ENCODE peak calls at places on chromosome 2, in nine cellular contexts. K, F, I, S, C, M, R, Q and E are unnamed samples.

GRCh38 chr2:216285641-216286156 is 86.6 kb downstream of the MARCHF4 start:
- DNase-seq in K (no peak), F (no peak), I (no peak), S (no peak), C (no peak), M (no peak), R (no peak), Q (no peak), E (no peak)

GRCh38 chr2:221501883-221502269 is 70.2 kb downstream of the EPHA4 start:
- DNase-seq in K (no peak), F (no peak), I (no peak), S (no peak), C (no peak), M (no peak), R (no peak), Q (no peak), E (no peak)

GRCh38 chr2:170106441-170106840 is 71.5 kb upstream of the MYO3B start:
- DNase-seq in K (no peak), F (no peak), I (no peak), S (no peak), C (no peak), M (no peak), R (no peak), Q (no peak), E (no peak)

GRCh38 chr2:108260773-108261172 is 21.0 kb downstream of the SULT1C3 start:
- DNase-seq in K (no peak), F (no peak), I (no peak), S (no peak), C (no peak), M (no peak), R (no peak), Q (no peak), E (peak)

GRCh38 chr2:174219321-174219720 is 29.0 kb downstream of the OLA1 start:
- DNase-seq in K (no peak), F (no peak), I (no peak), S (no peak), C (no peak), M (no peak), R (no peak), Q (no peak), E (no peak)

GRCh38 chr2:111139637-111140317 is 19.1 kb downstream of the BCL2L11 start:
- DNase-seq in K (peak), F (peak), I (no peak), S (no peak), C (no peak), M (no peak), R (no peak), Q (peak), E (peak)

GRCh38 chr2:230130668-230131364 is 62.1 kb upstream of the SLC16A14 start:
- DNase-seq in K (peak), F (peak), I (peak), S (peak), C (peak), M (peak), R (peak), Q (peak), E (no peak)

GRCh38 chr2:217314021-217314460 is 454.2 kb upstream of the TNP1 start:
- DNase-seq in K (no peak), F (no peak), I (no peak), S (no peak), C (no peak), M (no peak), R (peak), Q (no peak), E (no peak)

GRCh38 chr2:53572696-53573095 is 194.9 kb upstream of the CHAC2 start:
- DNase-seq in K (no peak), F (no peak), I (no peak), S (no peak), C (no peak), M (no peak), R (no peak), Q (no peak), E (no peak)

GRCh38 chr2:20425884-20426283 is 21.0 kb upstream of the RHOB start:
- DNase-seq in K (no peak), F (no peak), I (no peak), S (no peak), C (no peak), M (peak), R (no peak), Q (no peak), E (no peak)

GRCh38 chr2:167480232-167480985 is 592.1 kb downstream of the XIRP2 start:
- DNase-seq in K (peak), F (no peak), I (no peak), S (no peak), C (no peak), M (no peak), R (no peak), Q (no peak), E (no peak)

GRCh38 chr2:178163395-178163794 is 30.9 kb upstream of the OSBPL6 start:
- DNase-seq in K (peak), F (no peak), I (peak), S (no peak), C (no peak), M (no peak), R (no peak), Q (peak), E (peak)

GRCh38 chr2:207901847-207902246 is 123.5 kb downstream of the PLEKHM3 start:
- DNase-seq in K (no peak), F (no peak), I (no peak), S (no peak), C (no peak), M (no peak), R (no peak), Q (no peak), E (no peak)

GRCh38 chr2:27638709-27639108 is 9.9 kb downstream of the GPN1 start:
- DNase-seq in K (peak), F (no peak), I (no peak), S (no peak), C (no peak), M (no peak), R (peak), Q (peak), E (peak)

GRCh38 chr2:146523218-146523617 is 1321.6 kb upstream of the ACVR2A start:
- DNase-seq in K (peak), F (no peak), I (peak), S (peak), C (no peak), M (no peak), R (peak), Q (peak), E (peak)

GRCh38 chr2:73859721-73860586 is 31.2 kb downstream of the STAMBP start:
- DNase-seq in K (peak), F (no peak), I (peak), S (peak), C (peak), M (no peak), R (peak), Q (peak), E (peak)

GRCh38 chr2:231676243-231676642 is 32.1 kb upstream of the PTMA start:
- DNase-seq in K (no peak), F (no peak), I (no peak), S (no peak), C (no peak), M (no peak), R (no peak), Q (no peak), E (no peak)

GRCh38 chr2:241670333-241671110 is 16.1 kb downstream of the DTYMK start:
- DNase-seq in K (no peak), F (no peak), I (no peak), S (no peak), C (no peak), M (no peak), R (no peak), Q (no peak), E (no peak)

GRCh38 chr2:144701259-144701658 is 181.3 kb upstream of the ZEB2 start:
- DNase-seq in K (no peak), F (no peak), I (no peak), S (no peak), C (no peak), M (no peak), R (no peak), Q (no peak), E (no peak)

GRCh38 chr2:12624911-12625598 is 91.7 kb upstream of the TRIB2 start:
- DNase-seq in K (no peak), F (no peak), I (no peak), S (no peak), C (no peak), M (no peak), R (no peak), Q (no peak), E (no peak)

GRCh38 chr2:195575879-195576391 is 81.1 kb upstream of the SLC39A10 start:
- DNase-seq in K (peak), F (no peak), I (peak), S (peak), C (peak), M (peak), R (peak), Q (peak), E (peak)

GRCh38 chr2:42917374-42918017 is 125.1 kb upstream of the HAAO start:
- DNase-seq in K (peak), F (peak), I (peak), S (peak), C (no peak), M (peak), R (peak), Q (peak), E (peak)

GRCh38 chr2:24050041-24050655 is 607 bp downstream of the FKBP1B start:
- DNase-seq in K (peak), F (no peak), I (peak), S (peak), C (no peak), M (peak), R (peak), Q (no peak), E (no peak)

GRCh38 chr2:121090088-121090715 is 194.8 kb downstream of the TFCP2L1 start:
- DNase-seq in K (no peak), F (no peak), I (no peak), S (no peak), C (no peak), M (no peak), R (no peak), Q (no peak), E (no peak)

GRCh38 chr2:160052524-160052923 is 9.9 kb downstream of the PLA2R1 start:
- DNase-seq in K (no peak), F (no peak), I (no peak), S (no peak), C (no peak), M (no peak), R (no peak), Q (no peak), E (peak)

GRCh38 chr2:137435176-137435575 is 529.1 kb upstream of the HNMT start:
- DNase-seq in K (no peak), F (no peak), I (no peak), S (peak), C (no peak), M (no peak), R (peak), Q (no peak), E (peak)

GRCh38 chr2:234164499-234165409 is 114.3 kb downstream of the SPP2 start:
- DNase-seq in K (no peak), F (no peak), I (no peak), S (no peak), C (peak), M (no peak), R (no peak), Q (no peak), E (no peak)

GRCh38 chr2:24971300-24971549 is 530 bp downstream of the DNAJC27 start:
- DNase-seq in K (no peak), F (no peak), I (no peak), S (no peak), C (no peak), M (no peak), R (no peak), Q (no peak), E (no peak)

GRCh38 chr2:105294844-105295481 is 34.6 kb downstream of the TGFBRAP1 start:
- DNase-seq in K (peak), F (peak), I (peak), S (peak), C (no peak), M (no peak), R (peak), Q (peak), E (peak)

GRCh38 chr2:30361751-30362394 is 85.2 kb upstream of the LCLAT1 start:
- DNase-seq in K (no peak), F (peak), I (no peak), S (no peak), C (peak), M (no peak), R (no peak), Q (no peak), E (peak)

GRCh38 chr2:118774458-118775133 is 72.9 kb downstream of the EN1 start:
- DNase-seq in K (peak), F (no peak), I (peak), S (peak), C (no peak), M (peak), R (peak), Q (peak), E (peak)
- H3K4me3 ChIP-seq in K (peak), F (peak), I (peak), S (peak), C (peak), M (peak), R (peak), Q (peak), E (peak)

DNA sequence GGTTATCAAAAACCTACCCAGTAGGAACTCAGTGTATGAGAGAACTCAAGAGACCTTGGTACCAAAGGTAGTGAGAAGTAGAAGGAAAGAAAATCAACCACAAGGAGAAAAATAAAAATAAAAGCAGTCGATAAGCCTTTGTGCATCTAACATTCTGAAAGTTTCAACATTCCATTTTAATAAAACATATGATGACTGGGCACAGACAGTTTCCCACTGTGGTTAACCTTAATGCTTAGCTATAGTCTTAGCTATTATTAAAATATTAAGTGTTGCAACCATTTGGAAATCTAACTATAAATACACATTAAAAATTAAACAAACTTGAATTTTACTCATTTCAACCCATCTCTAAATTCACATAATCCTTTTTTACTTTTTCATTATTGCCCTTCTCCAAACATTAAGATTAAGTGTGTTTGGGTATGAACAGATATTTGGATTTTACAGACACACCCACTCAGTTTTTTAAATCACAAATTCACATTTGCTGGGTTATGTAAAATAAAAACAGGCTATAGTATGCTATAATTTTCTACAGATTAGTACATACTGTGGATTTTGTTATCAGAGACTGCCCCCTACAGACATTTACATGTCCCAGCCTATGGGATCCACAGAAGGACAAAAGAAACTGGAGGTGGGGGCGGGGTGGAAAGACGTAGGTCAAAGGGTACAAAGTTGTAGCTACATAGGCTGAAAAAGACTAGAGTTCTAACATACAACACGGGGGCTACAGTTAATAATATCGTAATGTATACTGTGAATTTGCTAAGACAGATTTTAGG is 32.8 kb downstream of the SRBD1 start:
- DNase-seq in K (peak), F (no peak), I (peak), S (peak), C (no peak), M (peak), R (peak), Q (peak), E (peak)
- TF ChIP-seq CTCF in K (peak), F (peak), I (peak), S (peak), C (peak), M (peak), R (peak), Q (peak), E (peak)

GRCh38 chr2:68753318-68753717 is 18.7 kb downstream of the ARHGAP25 start:
- DNase-seq in K (no peak), F (no peak), I (no peak), S (no peak), C (no peak), M (no peak), R (no peak), Q (no peak), E (no peak)

GRCh38 chr2:68750592-68751396 is 16.2 kb downstream of the ARHGAP25 start:
- DNase-seq in K (no peak), F (no peak), I (no peak), S (no peak), C (no peak), M (no peak), R (no peak), Q (no peak), E (no peak)

GRCh38 chr2:68755071-68755470 is 20.5 kb downstream of the ARHGAP25 start:
- DNase-seq in K (no peak), F (no peak), I (peak), S (peak), C (no peak), M (no peak), R (no peak), Q (peak), E (no peak)

GRCh38 chr2:68749345-68749744 is 14.7 kb downstream of the ARHGAP25 start:
- DNase-seq in K (no peak), F (no peak), I (no peak), S (no peak), C (no peak), M (no peak), R (no peak), Q (no peak), E (no peak)

DNA sequence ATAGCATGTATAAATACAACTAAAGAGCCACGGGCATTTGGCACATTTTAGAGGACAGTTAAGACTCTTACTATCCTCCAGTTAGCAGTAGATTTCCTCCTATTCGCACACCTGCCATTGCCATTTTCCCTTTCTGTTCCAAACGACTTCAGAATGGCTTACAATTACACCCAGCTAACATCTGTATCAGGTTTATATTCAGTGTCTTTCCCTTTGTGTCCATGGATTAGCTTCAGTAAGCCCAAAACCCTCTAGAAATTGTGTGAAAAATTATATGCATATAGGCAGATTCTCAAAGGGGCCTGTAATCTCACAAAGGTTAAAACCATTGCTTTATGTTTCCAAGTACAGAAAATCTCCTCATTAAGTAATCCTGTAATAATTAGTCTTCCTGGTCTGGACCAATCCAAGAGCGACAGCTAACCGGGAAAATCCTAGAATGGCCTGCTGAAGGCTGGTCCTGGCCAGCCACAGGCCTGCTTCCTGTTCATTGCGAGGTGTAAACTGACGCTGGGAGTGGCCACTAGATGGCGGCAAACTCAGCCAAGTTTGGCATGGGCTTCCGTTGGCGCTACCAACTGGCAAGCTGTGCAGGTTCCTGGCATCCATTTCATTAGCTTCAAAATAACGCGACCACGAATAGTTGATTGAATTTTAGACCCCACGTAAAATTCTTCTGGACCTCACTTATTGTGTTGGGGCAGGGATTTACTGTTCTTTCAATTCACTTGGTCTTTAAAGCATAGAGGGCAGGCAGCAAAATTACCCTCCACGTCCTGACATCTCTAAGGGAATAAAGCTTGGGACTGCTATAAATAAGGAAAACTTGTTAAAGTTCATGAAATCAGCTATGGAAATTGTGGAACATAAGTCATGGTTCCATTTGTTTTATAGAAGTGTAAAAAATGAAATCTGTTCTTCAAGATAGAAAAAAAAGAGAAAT is 17.1 kb downstream of the ARHGAP25 start:
- DNase-seq in K (peak), F (peak), I (peak), S (peak), C (peak), M (peak), R (peak), Q (peak), E (peak)
- H3K4me3 ChIP-seq in K (no peak), F (no peak), I (no peak), S (no peak), C (no peak), M (no peak), R (no peak), Q (no peak), E (no peak)

DNA sequence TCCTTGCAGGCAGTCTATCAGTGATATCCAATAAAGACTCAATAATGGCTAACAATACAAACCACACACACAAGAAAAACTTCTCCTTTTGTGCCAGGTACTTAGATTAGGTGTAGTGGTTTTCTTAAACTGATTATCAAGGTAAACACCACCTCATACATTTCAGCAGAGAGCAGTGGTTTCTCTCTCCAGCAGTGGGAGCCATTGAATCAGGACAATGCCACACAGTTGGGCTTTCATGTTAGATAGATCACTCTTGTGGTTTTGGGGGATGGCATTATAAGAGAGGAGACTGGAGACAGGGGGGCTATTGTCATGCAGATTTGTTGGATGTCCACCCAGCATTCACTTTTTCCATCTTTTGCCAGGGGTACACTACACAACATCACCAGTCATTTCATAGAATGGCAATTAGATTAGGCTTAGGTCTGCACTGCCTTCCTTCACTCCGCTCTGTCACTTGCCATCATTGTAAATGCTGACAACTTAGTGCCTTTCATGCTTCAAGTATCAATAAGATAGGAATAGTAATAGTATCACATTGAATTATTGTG is 13.6 kb upstream of the IRS1 start:
- DNase-seq in K (peak), F (no peak), I (no peak), S (no peak), C (no peak), M (no peak), R (no peak), Q (no peak), E (peak)
- TF ChIP-seq CTCF in K (peak), F (peak), I (peak), S (peak), C (peak), M (peak), R (peak), Q (peak), E (peak)

GRCh38 chr2:79940366-79940765 is 364.2 kb downstream of the LRRTM1 start:
- DNase-seq in K (no peak), F (no peak), I (no peak), S (no peak), C (no peak), M (no peak), R (no peak), Q (no peak), E (no peak)

GRCh38 chr2:79935046-79935729 is 369.4 kb downstream of the LRRTM1 start:
- DNase-seq in K (no peak), F (no peak), I (no peak), S (no peak), C (no peak), M (no peak), R (no peak), Q (no peak), E (no peak)

GRCh38 chr2:79938648-79939047 is 365.9 kb downstream of the LRRTM1 start:
- DNase-seq in K (no peak), F (no peak), I (no peak), S (no peak), C (no peak), M (no peak), R (no peak), Q (no peak), E (no peak)

GRCh38 chr2:79936715-79937114 is 367.8 kb downstream of the LRRTM1 start:
- DNase-seq in K (no peak), F (no peak), I (no peak), S (no peak), C (no peak), M (no peak), R (no peak), Q (no peak), E (no peak)

GRCh38 chr2:79935771-79936657 is 368.5 kb downstream of the LRRTM1 start:
- DNase-seq in K (peak), F (peak), I (peak), S (peak), C (no peak), M (peak), R (peak), Q (peak), E (peak)
- H3K4me3 ChIP-seq in K (no peak), F (no peak), I (peak), S (no peak), C (no peak), M (no peak), R (no peak), Q (no peak), E (no peak)